ENCODE peak calls at places on chromosomes 13 and 19, in five cellular contexts. C, F, A, Q and D are unnamed samples.

GRCh38 chr19:3224346-3225325 is at the start of gene CELF5:
- DNase-seq in F (no peak), A (peak), Q (peak), C (no peak), D (peak)

GRCh38 chr19:42942187-42942789 is 5.3 kb upstream of the PSG7 start:
- DNase-seq in F (no peak), A (peak), C (no peak), Q (peak), D (no peak)

GRCh38 chr13:106344318-106344717 is 191.1 kb downstream of the EFNB2 start:
- DNase-seq in F (no peak), Q (peak), C (no peak), A (no peak), D (no peak)

GRCh38 chr13:82165396-82166174 is 1716.7 kb downstream of the SLITRK1 start:
- DNase-seq in F (no peak), A (peak), Q (no peak), C (no peak), D (no peak)

GRCh38 chr19:38388310-38389100 is at the start of gene SPRED3:
- DNase-seq in F (no peak), Q (no peak), A (peak), C (no peak), D (no peak)

GRCh38 chr19:10637894-10638293 is 12.5 kb downstream of the SLC44A2 start:
- DNase-seq in C (no peak), A (no peak), Q (no peak), F (no peak), D (no peak)

GRCh38 chr19:30631035-30631375 is 258.8 kb downstream of the ZNF536 start:
- DNase-seq in F (no peak), A (no peak), C (no peak), Q (no peak), D (no peak)

GRCh38 chr13:33275916-33276315 is 9.6 kb downstream of the STARD13 start:
- DNase-seq in F (no peak), A (no peak), Q (no peak), C (no peak), D (no peak)

GRCh38 chr19:33797821-33798633 is 1.4 kb downstream of the KCTD15 start:
- DNase-seq in Q (no peak), F (no peak), A (no peak), C (no peak), D (no peak)